ENCODE peak calls at places on chromosomes 11 and 22, in four cellular contexts. X is dorsolateral prefrontal cortex, D is IMR-90, Q is astrocyte. B is an unnamed sample.

GRCh38 chr11:63445720-63446119 is 45.2 kb downstream of the PLAAT5 start:
- DNase-seq in X (no peak), D (peak; percentile 42), Q (peak; percentile 43), B (no peak)

GRCh38 chr22:37808294-37808657 is 542 bp downstream of the GCAT start:
- DNase-seq in X (no peak), D (peak; percentile 62), Q (peak; percentile 39), B (no peak)

GRCh38 chr22:31929126-31929928 is 15.0 kb upstream of the YWHAH start:
- DNase-seq in X (peak; percentile 60), D (peak; percentile 51), Q (no peak), B (no peak)

GRCh38 chr11:88553204-88553603 is 215.7 kb upstream of the CTSC start:
- DNase-seq in X (no peak), D (peak; percentile 49), Q (peak; percentile 16), B (no peak)

GRCh38 chr11:2437516-2437915 is 6.8 kb downstream of the TRPM5 start:
- DNase-seq in X (no peak), D (no peak), Q (no peak), B (peak; percentile 26)

GRCh38 chr22:31579835-31580242 is 82.2 kb downstream of the PISD start:
- DNase-seq in X (no peak), D (no peak), Q (no peak), B (no peak)

GRCh38 chr11:76074178-76075112 is 131.9 kb downstream of the WNT11 start:
- DNase-seq in X (no peak), D (peak; percentile 60), Q (peak; percentile 53), B (no peak)

GRCh38 chr22:18031670-18032454 is 7.5 kb upstream of the MICAL3 start:
- DNase-seq in X (peak; percentile 78), D (peak; percentile 97), Q (peak; percentile 94), B (no peak)

GRCh38 chr11:62536301-62536957 is 10.2 kb downstream of the AHNAK start:
- DNase-seq in X (no peak), D (no peak), Q (no peak), B (no peak)

GRCh38 chr11:12276356-12276755 is 101.0 kb upstream of the PARVA start:
- DNase-seq in X (no peak), D (no peak), Q (no peak), B (no peak)

DNA sequence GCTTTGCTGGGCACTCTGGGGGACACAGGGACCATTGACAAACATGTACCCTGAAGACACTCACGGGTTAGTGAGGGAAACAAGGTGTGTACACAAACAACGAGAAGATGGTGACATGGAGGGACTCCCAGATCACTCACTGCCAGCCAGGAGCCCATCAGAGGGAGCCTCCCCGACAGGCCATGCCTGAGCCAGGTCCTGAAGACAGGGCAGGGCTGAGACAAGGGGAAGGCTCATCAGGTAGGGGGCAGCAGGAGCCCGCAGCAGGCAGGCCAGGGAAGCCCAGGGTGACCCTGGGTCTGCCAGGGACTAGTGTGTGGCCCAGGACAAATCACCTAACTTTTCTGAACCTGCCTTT is 127.9 kb downstream of the BUD13 start:
- DNase-seq in X (no peak), D (no peak), Q (no peak), B (no peak)
- TF ChIP-seq CTCF in X (no peak), D (no peak), Q (no peak), B (peak; percentile 14)

GRCh38 chr22:44051961-44052360 is 27.9 kb downstream of the PARVB start:
- DNase-seq in X (no peak), D (no peak), Q (no peak), B (no peak)

GRCh38 chr22:44057411-44057987 is 33.4 kb downstream of the PARVB start:
- DNase-seq in X (no peak), D (no peak), Q (no peak), B (no peak)
- H3K4me3 ChIP-seq in X (no peak overlapping the region), D (no peak overlapping the region), Q (no peak overlapping the region), B (no peak overlapping the region)

GRCh38 chr11:45208135-45208534 is 61.7 kb downstream of the PRDM11 start:
- DNase-seq in X (no peak), D (no peak), Q (no peak), B (no peak)

GRCh38 chr11:45209000-45209399 is 62.6 kb downstream of the PRDM11 start:
- DNase-seq in X (no peak), D (no peak), Q (no peak), B (no peak)

GRCh38 chr11:45210846-45211245 is 64.4 kb downstream of the PRDM11 start:
- DNase-seq in X (no peak), D (no peak), Q (no peak), B (no peak)

GRCh38 chr11:45209904-45210699 is 63.7 kb downstream of the PRDM11 start:
- DNase-seq in X (peak; percentile 87), D (peak; percentile 21), Q (no peak), B (peak; percentile 62)

GRCh38 chr11:45209480-45209879 is 63.0 kb downstream of the PRDM11 start:
- DNase-seq in X (no peak), D (no peak), Q (no peak), B (no peak)
- H3K27ac ChIP-seq in X (peak overlapping the region; percentile 83), D (no peak overlapping the region), Q (no peak overlapping the region), B (no peak overlapping the region)

GRCh38 chr22:36331912-36332622 is 55.7 kb downstream of the MYH9 start:
- DNase-seq in X (peak; percentile 67), D (peak; percentile 49), Q (no peak), B (peak; percentile 70)
- TF ChIP-seq CTCF in X (no peak), D (no peak), Q (no peak), B (no peak)

DNA sequence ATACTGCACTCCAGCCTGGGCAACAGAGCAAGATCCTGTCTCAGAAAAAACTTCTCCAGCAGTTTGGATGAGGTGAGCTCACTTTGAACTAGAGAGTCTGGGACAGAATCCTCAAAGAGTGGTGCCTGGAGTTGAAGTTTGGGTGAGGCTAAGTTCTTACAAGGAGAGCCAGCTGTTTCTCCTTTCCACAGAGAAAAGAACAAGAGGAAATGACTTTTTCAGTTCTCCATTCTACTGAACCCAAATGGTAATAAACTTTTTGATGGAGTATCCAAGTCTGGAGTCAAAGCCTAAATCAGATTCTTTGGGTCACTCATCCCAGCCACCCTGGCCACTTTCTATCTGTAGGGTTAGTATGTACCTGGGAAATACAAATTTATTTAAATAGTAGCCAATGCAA is 102.7 kb downstream of the TRAF6 start:
- DNase-seq in X (no peak), D (no peak), Q (no peak), B (no peak)
- H3K4me3 ChIP-seq in X (no peak overlapping the region), D (no peak overlapping the region), Q (no peak overlapping the region), B (no peak overlapping the region)

DNA sequence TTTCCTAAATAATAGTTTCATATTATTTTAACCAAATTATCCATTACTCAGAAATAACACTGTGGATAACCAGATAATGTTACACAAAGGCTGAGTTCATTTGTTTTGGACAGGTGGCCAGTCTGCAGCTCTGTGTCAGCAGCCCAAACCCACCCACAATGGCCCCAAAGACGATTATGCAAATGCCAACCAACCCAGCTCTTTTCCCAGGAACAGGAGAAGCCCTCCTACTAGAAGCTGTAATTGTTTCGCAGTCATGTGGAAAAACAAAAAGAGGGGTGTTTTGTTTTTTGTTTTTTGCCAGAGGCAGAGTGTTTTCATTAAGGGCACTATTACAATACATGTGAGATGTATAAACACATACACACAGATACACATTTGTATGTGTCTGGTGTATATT is 102.1 kb downstream of the FCHSD2 start:
- DNase-seq in X (peak; percentile 58), D (no peak), Q (no peak), B (no peak)
- H3K27ac ChIP-seq in X (peak overlapping the region; percentile 69), D (no peak overlapping the region), Q (no peak overlapping the region), B (no peak overlapping the region)

GRCh38 chr11:96241351-96241841 is 101.6 kb downstream of the MAML2 start:
- DNase-seq in X (no peak), D (no peak), Q (no peak), B (no peak)
- TF ChIP-seq CTCF in X (no peak), D (peak; percentile 20), Q (no peak), B (no peak)

B was measured in right lobe of liver.